ENCODE peak calls at places on chromosomes 16 and 17, in four cellular contexts. T is suprapubic skin, J is body of pancreas, Z is spleen. B is an unnamed sample.

GRCh38 chr16:49469323-49469670 is 95.7 kb downstream of the C16orf78 start:
- DNase-seq in T (peak; percentile 38), J (no peak), Z (no peak), B (no peak)

GRCh38 chr17:66444001-66444400 is 141.6 kb downstream of the PRKCA start:
- DNase-seq in T (no peak), J (no peak), Z (no peak), B (no peak)

GRCh38 chr17:9956474-9957131 is 51.5 kb upstream of the RCVRN start:
- DNase-seq in T (no peak), J (no peak), Z (no peak), B (no peak)

GRCh38 chr16:4081577-4082021 is 34.6 kb downstream of the ADCY9 start:
- DNase-seq in T (no peak), J (no peak), Z (no peak), B (no peak)

GRCh38 chr17:33127706-33128105 is 136.1 kb downstream of the SPACA3 start:
- DNase-seq in T (no peak), J (no peak), Z (no peak), B (no peak)

GRCh38 chr17:72985882-72986720 is 106.4 kb downstream of the SLC39A11 start:
- DNase-seq in T (no peak), J (peak; percentile 81), Z (peak; percentile 80), B (peak; percentile 64)

GRCh38 chr16:23976091-23977001 is 140.6 kb downstream of the PRKCB start:
- DNase-seq in T (no peak), J (no peak), Z (no peak), B (no peak)

GRCh38 chr16:31363721-31364120 is 8.7 kb downstream of the ITGAX start:
- DNase-seq in T (peak; percentile 54), J (no peak), Z (no peak), B (no peak)

GRCh38 chr16:85884808-85885463 is 14.0 kb upstream of the IRF8 start:
- DNase-seq in T (no peak), J (no peak), Z (no peak), B (no peak)

GRCh38 chr17:29160253-29160652 is 19.9 kb downstream of the MYO18A start:
- DNase-seq in T (no peak), J (no peak), Z (peak; percentile 22), B (no peak)

GRCh38 chr16:87333101-87333500 is 15.9 kb upstream of the C16orf95 start:
- DNase-seq in T (no peak), J (no peak), Z (peak; percentile 58), B (no peak)

GRCh38 chr17:17132746-17133145 is 73.4 kb downstream of the PLD6 start:
- DNase-seq in T (no peak), J (no peak), Z (no peak), B (no peak)

GRCh38 chr17:80774643-80775281 is 216.9 kb upstream of the CHMP6 start:
- DNase-seq in T (peak; percentile 65), J (no peak), Z (no peak), B (no peak)

DNA sequence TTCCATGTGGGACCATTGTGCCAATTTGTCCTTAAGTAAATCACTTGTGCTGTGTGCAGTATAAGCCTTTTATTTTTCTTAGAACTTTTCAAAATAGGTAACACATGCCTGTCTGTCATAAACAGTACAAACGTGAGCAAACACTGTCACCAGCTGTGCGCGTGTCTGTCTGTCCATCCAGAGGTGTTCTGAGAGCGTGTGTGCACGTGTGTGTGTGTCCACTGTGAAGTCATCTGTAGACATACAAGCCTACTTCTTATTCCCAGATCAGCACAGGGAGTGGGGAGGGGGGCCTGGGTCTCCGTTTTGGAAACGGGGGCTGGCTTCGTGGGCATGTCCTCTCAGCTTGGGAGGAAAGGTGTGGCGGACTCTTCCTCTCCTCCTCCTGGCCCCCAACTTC is 9.4 kb downstream of the TMEM235 start:
- DNase-seq in T (no peak), J (no peak), Z (no peak), B (no peak)
- H3K4me1 ChIP-seq in T (no peaks in the 10 kb centered on the region), J (no peaks in the 10 kb centered on the region), Z (peaks cover 40% of the 10 kb centered on the region), B (no peaks in the 10 kb centered on the region)

DNA sequence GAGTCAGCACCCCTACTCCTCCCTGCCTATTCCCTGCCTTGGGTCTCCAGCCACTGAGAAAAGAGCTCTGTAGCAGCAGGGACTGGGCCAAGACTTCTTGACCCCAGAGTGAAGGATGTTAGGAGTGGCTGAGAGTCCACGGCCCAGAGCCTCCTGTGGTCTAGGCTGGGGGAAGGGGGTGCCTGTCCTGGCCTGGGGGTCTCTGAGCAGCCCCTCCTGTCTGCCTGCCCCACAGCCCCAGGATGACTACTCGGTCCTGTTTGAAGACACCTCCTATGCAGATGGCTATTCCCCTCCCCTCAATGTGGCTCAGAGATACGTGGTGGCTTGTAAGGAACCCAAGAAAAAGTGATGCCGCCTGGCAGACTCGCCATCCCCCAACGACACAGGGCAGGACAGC is 5.5 kb downstream of the SULT1A2 start:
- DNase-seq in T (no peak), J (no peak), Z (no peak), B (no peak)
- H3K9me3 ChIP-seq in T (no peaks in the 10 kb centered on the region), J (no peaks in the 10 kb centered on the region), Z (no peaks in the 10 kb centered on the region), B (no peaks in the 10 kb centered on the region)

GRCh38 chr17:49603720-49604119 is 28.0 kb downstream of the NXPH3 start:
- DNase-seq in T (no peak), J (no peak), Z (no peak), B (no peak)
- TF ChIP-seq CTCF in T (no peak), J (no peak), Z (no peak), B (no peak)

DNA sequence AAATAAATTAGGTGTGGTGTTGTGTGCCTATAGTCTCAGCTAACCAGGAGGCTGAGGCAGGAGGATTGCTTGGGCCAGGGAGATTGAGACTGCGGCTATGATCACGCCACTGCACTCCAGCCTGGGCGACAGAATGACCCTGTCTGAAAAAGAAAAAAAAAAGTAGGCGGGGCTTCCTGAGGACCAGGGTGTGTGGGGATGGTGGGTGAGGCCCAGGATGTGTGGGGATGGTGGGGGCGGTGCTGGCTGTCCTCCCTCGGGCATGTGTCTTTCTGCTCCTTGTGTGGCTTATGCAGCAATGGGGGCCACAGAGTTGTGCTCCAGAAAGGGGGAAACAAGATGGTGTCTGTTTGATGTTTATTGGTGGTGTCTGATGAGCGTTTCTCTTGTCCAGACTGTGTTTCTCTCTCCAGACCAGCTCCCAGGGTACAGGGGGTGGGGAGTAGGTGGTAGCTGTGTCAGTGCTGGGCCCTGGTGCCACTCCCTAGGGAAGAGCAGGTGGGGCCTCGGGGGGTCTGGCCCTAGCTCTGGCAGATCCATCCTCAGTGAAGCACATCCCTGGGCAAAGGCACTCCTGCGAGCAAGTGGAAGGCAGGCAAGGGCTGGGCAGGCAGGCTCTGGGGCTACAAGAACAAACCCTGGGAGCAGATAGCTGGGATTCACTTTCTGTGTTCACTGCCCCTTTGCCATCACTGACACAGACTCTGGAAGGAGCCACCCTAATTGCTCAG is 2.3 kb downstream of the LCAT start:
- DNase-seq in T (no peak), J (no peak), Z (no peak), B (no peak)
- H3K4me1 ChIP-seq in T (peaks cover 44% of the 10 kb centered on the region), J (peaks cover 21% of the 10 kb centered on the region), Z (peaks cover 83% of the 10 kb centered on the region), B (peaks cover 7% of the 10 kb centered on the region)

DNA sequence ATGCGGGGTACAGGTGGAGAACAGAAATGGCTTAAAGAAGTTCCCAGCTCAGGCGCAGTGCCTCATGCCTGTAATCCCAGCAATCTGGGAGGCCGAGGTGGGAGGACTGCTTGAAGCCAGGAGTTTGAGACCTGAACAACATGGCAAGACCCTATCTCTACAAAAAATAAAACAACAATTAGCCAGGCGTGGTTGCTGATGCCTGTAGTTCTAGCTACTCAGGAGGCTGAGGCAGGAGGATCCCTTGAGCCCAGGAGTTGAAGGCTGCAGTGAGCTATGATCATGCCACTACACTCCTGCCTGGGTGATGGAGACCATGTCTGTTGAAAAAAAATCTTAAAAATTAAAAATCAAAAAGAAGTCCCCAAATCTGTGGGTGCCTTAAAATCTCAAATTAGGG is 228.3 kb upstream of the WSB1 start:
- DNase-seq in T (no peak), J (no peak), Z (no peak), B (no peak)
- H3K9me3 ChIP-seq in T (no peaks in the 10 kb centered on the region), J (no peaks in the 10 kb centered on the region), Z (no peaks in the 10 kb centered on the region), B (no peaks in the 10 kb centered on the region)

GRCh38 chr17:57422574-57423164 is 166.3 kb downstream of the MSI2 start:
- DNase-seq in T (no peak), J (no peak), Z (no peak), B (no peak)

GRCh38 chr17:57418463-57419246 is 162.3 kb downstream of the MSI2 start:
- DNase-seq in T (no peak), J (no peak), Z (no peak), B (no peak)

GRCh38 chr17:57420674-57421392 is 164.5 kb downstream of the MSI2 start:
- DNase-seq in T (no peak), J (peak; percentile 41), Z (no peak), B (peak; percentile 26)

GRCh38 chr17:57421393-57421717 is 165.0 kb downstream of the MSI2 start:
- DNase-seq in T (no peak), J (no peak), Z (no peak), B (no peak)

DNA sequence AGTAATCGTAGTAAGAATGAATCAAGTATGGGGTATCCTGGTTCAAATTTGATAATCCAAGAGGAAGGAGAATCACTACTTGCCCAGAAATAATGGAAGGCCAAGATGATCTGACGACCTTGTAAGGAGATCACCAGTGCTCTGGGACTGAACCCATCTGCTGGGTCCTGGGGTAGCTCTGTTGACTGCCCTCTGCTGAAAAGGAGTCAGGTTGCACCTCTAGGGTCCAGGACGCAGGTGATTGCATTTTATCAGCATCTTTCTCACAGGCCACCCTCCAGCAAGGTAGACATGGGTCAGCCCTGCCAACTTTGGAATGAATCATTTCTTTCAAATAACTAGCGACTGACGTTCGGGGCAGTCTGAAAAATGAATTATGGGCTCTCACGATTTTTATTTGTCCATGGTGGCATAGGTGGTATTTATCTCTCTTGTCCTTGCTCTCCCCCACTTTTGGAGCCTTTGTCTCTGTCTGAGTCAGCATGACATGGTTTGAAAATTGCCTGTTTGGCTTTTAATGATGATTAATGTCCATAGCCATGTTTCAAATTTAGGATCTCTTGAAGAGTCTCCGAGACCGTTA is 163.7 kb downstream of the MSI2 start:
- DNase-seq in T (no peak), J (no peak), Z (no peak), B (no peak)
- TF ChIP-seq CTCF in T (no peak), J (no peak), Z (no peak), B (no peak)

GRCh38 chr17:38450699-38451029 is 22.4 kb downstream of the ARHGAP23 start:
- DNase-seq in T (no peak), J (no peak), Z (no peak), B (no peak)
- H3K4me1 ChIP-seq in T (peaks cover 70% of the 10 kb centered on the region), J (no peaks in the 10 kb centered on the region), Z (peaks cover 88% of the 10 kb centered on the region), B (peaks cover 4% of the 10 kb centered on the region)

GRCh38 chr16:35602116-35602515 is 2142.7 kb downstream of the TP53TG3F start:
- DNase-seq in T (no peak), J (no peak), Z (no peak), B (no peak)

GRCh38 chr16:35605921-35606320 is 2146.5 kb downstream of the TP53TG3F start:
- DNase-seq in T (no peak), J (no peak), Z (no peak), B (no peak)
- H3K9me3 ChIP-seq in T (no peaks in the 10 kb centered on the region), J (no peaks in the 10 kb centered on the region), Z (peaks cover 54% of the 10 kb centered on the region), B (no peaks in the 10 kb centered on the region)